ENCODE peak calls at places on chromosomes 11 and 22, in seven cellular contexts. One of them, this sample, is unnamed.

GRCh38 chr11:110429614-110430266 is at the start of gene FDX1:
- DNase-seq in choroid plexus epithelial cell: peak
- DNase-seq in left ventricle myocardium inferior: peak
- DNase-seq in HFF-Myc: no peak
- DNase-seq in ovary: peak
- DNase-seq in tibial artery: peak
- DNase-seq in AG10803: peak
- DNase-seq in this sample: no peak

GRCh38 chr11:2791139-2791520 is 91.3 kb upstream of the KCNQ1OT1 start:
- DNase-seq in HFF-Myc: no peak
- DNase-seq in tibial artery: peak
- DNase-seq in AG10803: no peak
- DNase-seq in choroid plexus epithelial cell: no peak
- DNase-seq in ovary: peak
- DNase-seq in left ventricle myocardium inferior: peak
- DNase-seq in this sample: no peak

GRCh38 chr11:78737891-78738290 is 163.2 kb upstream of the NARS2 start:
- DNase-seq in ovary: no peak
- DNase-seq in AG10803: peak
- DNase-seq in choroid plexus epithelial cell: peak
- DNase-seq in left ventricle myocardium inferior: no peak
- DNase-seq in tibial artery: no peak
- DNase-seq in HFF-Myc: no peak
- DNase-seq in this sample: peak

GRCh38 chr22:19419464-19420178 is 11.9 kb downstream of the HIRA start:
- DNase-seq in HFF-Myc: no peak
- DNase-seq in left ventricle myocardium inferior: no peak
- DNase-seq in ovary: no peak
- DNase-seq in AG10803: no peak
- DNase-seq in choroid plexus epithelial cell: peak
- DNase-seq in tibial artery: no peak
- DNase-seq in this sample: no peak

GRCh38 chr11:77147036-77147315 is 18.9 kb downstream of the MYO7A start:
- DNase-seq in AG10803: no peak
- DNase-seq in choroid plexus epithelial cell: no peak
- DNase-seq in left ventricle myocardium inferior: no peak
- DNase-seq in ovary: no peak
- DNase-seq in tibial artery: no peak
- DNase-seq in HFF-Myc: no peak
- DNase-seq in this sample: no peak

GRCh38 chr11:130160460-130161090 is 993 bp downstream of the ST14 start:
- DNase-seq in ovary: no peak
- DNase-seq in tibial artery: no peak
- DNase-seq in choroid plexus epithelial cell: no peak
- DNase-seq in AG10803: no peak
- DNase-seq in left ventricle myocardium inferior: no peak
- DNase-seq in HFF-Myc: no peak
- DNase-seq in this sample: no peak

GRCh38 chr22:40753114-40753513 is 66.0 kb downstream of the SLC25A17 start:
- DNase-seq in tibial artery: no peak
- DNase-seq in ovary: no peak
- DNase-seq in AG10803: no peak
- DNase-seq in left ventricle myocardium inferior: no peak
- DNase-seq in HFF-Myc: no peak
- DNase-seq in choroid plexus epithelial cell: no peak
- DNase-seq in this sample: no peak

GRCh38 chr11:118531597-118532084 is 649 bp downstream of the TMEM25 start:
- DNase-seq in left ventricle myocardium inferior: no peak
- DNase-seq in HFF-Myc: no peak
- DNase-seq in tibial artery: no peak
- DNase-seq in ovary: no peak
- DNase-seq in AG10803: no peak
- DNase-seq in choroid plexus epithelial cell: no peak
- DNase-seq in this sample: no peak

GRCh38 chr22:37204045-37204655 is 8.1 kb downstream of the SSTR3 start:
- DNase-seq in choroid plexus epithelial cell: no peak
- DNase-seq in tibial artery: peak
- DNase-seq in left ventricle myocardium inferior: no peak
- DNase-seq in HFF-Myc: no peak
- DNase-seq in ovary: no peak
- DNase-seq in AG10803: no peak
- DNase-seq in this sample: no peak

GRCh38 chr11:3155691-3156258 is 9.3 kb downstream of the OSBPL5 start:
- DNase-seq in HFF-Myc: peak
- DNase-seq in tibial artery: peak
- DNase-seq in choroid plexus epithelial cell: no peak
- DNase-seq in AG10803: peak
- DNase-seq in left ventricle myocardium inferior: peak
- DNase-seq in ovary: no peak
- DNase-seq in this sample: no peak

GRCh38 chr11:8262552-8263108 is 1.0 kb downstream of the LMO1 start:
- DNase-seq in tibial artery: peak
- DNase-seq in AG10803: peak
- DNase-seq in choroid plexus epithelial cell: peak
- DNase-seq in HFF-Myc: no peak
- DNase-seq in ovary: peak
- DNase-seq in left ventricle myocardium inferior: peak
- DNase-seq in this sample: no peak

GRCh38 chr11:26201411-26201810 is 130.5 kb upstream of the ANO3 start:
- DNase-seq in HFF-Myc: no peak
- DNase-seq in choroid plexus epithelial cell: peak
- DNase-seq in ovary: no peak
- DNase-seq in left ventricle myocardium inferior: no peak
- DNase-seq in tibial artery: no peak
- DNase-seq in AG10803: peak
- DNase-seq in this sample: no peak

GRCh38 chr11:112975493-112975892 is 14.3 kb downstream of the NCAM1 start:
- DNase-seq in choroid plexus epithelial cell: no peak
- DNase-seq in AG10803: no peak
- DNase-seq in left ventricle myocardium inferior: no peak
- DNase-seq in HFF-Myc: no peak
- DNase-seq in ovary: no peak
- DNase-seq in tibial artery: no peak
- DNase-seq in this sample: no peak

GRCh38 chr11:122202951-122203456 is 87.0 kb upstream of the BLID start:
- DNase-seq in left ventricle myocardium inferior: peak
- DNase-seq in AG10803: peak
- DNase-seq in ovary: peak
- DNase-seq in tibial artery: peak
- DNase-seq in HFF-Myc: no peak
- DNase-seq in choroid plexus epithelial cell: peak
- DNase-seq in this sample: no peak

GRCh38 chr22:42270512-42271190 is at the start of gene TCF20:
- DNase-seq in AG10803: peak
- DNase-seq in ovary: peak
- DNase-seq in left ventricle myocardium inferior: peak
- DNase-seq in choroid plexus epithelial cell: peak
- DNase-seq in tibial artery: peak
- DNase-seq in HFF-Myc: no peak
- DNase-seq in this sample: no peak

GRCh38 chr22:30309981-30310672 is 16.6 kb downstream of the TBC1D10A start:
- DNase-seq in ovary: no peak
- DNase-seq in left ventricle myocardium inferior: no peak
- DNase-seq in choroid plexus epithelial cell: peak
- DNase-seq in AG10803: peak
- DNase-seq in tibial artery: peak
- DNase-seq in HFF-Myc: no peak
- DNase-seq in this sample: no peak

GRCh38 chr11:36868380-36868779 is 270.3 kb upstream of the RAG2 start:
- DNase-seq in AG10803: no peak
- DNase-seq in tibial artery: no peak
- DNase-seq in HFF-Myc: no peak
- DNase-seq in ovary: no peak
- DNase-seq in left ventricle myocardium inferior: no peak
- DNase-seq in choroid plexus epithelial cell: no peak
- DNase-seq in this sample: no peak

GRCh38 chr11:40722179-40722795 is 737.2 kb downstream of the LRRC4C start:
- DNase-seq in AG10803: peak
- DNase-seq in ovary: no peak
- DNase-seq in HFF-Myc: no peak
- DNase-seq in choroid plexus epithelial cell: peak
- DNase-seq in left ventricle myocardium inferior: no peak
- DNase-seq in tibial artery: no peak
- DNase-seq in this sample: no peak

GRCh38 chr11:111765320-111765983 is 737 bp downstream of the PPP2R1B start:
- DNase-seq in tibial artery: peak
- DNase-seq in choroid plexus epithelial cell: no peak
- DNase-seq in left ventricle myocardium inferior: no peak
- DNase-seq in ovary: no peak
- DNase-seq in AG10803: no peak
- DNase-seq in HFF-Myc: no peak
- DNase-seq in this sample: no peak

GRCh38 chr11:118398797-118399564 is 2.4 kb upstream of the ATP5MG start:
- DNase-seq in left ventricle myocardium inferior: no peak
- DNase-seq in AG10803: no peak
- DNase-seq in ovary: no peak
- DNase-seq in tibial artery: no peak
- DNase-seq in choroid plexus epithelial cell: peak
- DNase-seq in HFF-Myc: no peak
- DNase-seq in this sample: no peak

DNA sequence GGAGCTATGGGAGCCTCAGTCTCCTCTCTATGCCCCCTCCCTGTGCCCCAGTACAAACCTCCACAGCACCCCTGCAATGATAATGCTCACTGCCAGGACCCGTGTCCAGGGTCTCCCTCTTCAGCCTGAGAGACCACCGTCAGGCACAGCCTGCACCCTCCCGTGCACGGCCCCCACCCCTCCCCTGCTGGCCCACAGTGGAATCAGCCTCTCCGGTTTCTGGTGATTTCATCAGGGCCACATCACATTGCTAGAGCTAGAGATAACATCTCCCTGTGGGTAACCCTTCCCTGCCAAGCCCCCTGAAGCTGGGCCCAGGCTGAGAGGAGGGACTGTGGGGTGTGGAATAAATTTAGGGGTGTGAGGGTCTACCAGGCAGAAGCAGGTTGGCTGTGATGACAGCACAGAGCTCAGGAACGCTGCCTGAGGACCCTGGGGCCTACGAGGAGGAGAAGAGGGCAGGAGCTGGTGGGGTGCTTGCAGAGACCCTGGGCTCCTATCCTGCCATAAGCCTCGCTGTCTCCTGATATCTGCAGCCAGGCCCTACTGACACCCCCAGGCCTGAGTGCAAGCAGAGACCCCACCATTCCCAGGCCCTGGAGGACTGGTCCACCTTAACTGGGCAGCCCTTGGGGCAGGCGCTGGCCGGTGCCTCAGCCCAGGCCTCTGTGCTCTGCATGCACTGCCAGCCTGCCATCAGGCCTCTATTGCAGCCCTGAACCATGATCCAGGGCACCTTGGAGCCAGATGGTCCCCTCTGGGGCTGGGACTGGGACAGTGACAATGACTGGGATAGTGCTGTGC is at the start of gene KLHDC7B:
- DNase-seq in left ventricle myocardium inferior: no peak
- DNase-seq in tibial artery: no peak
- DNase-seq in ovary: no peak
- DNase-seq in AG10803: peak
- DNase-seq in choroid plexus epithelial cell: peak
- DNase-seq in HFF-Myc: no peak
- DNase-seq in this sample: no peak
- TF ChIP-seq CTCF in left ventricle myocardium inferior: no peak
- TF ChIP-seq CTCF in tibial artery: no peak
- TF ChIP-seq CTCF in ovary: no peak
- TF ChIP-seq CTCF in AG10803: peak
- TF ChIP-seq CTCF in choroid plexus epithelial cell: peak
- TF ChIP-seq CTCF in HFF-Myc: no peak
- TF ChIP-seq CTCF in this sample: peak

GRCh38 chr11:62925308-62925707 is 4.1 kb upstream of the CHRM1 start:
- DNase-seq in AG10803: no peak
- DNase-seq in HFF-Myc: no peak
- DNase-seq in choroid plexus epithelial cell: no peak
- DNase-seq in left ventricle myocardium inferior: no peak
- DNase-seq in tibial artery: no peak
- DNase-seq in ovary: no peak
- DNase-seq in this sample: no peak
- H3K4me3 ChIP-seq in AG10803: no peak
- H3K4me3 ChIP-seq in HFF-Myc: no peak
- H3K4me3 ChIP-seq in choroid plexus epithelial cell: no peak
- H3K4me3 ChIP-seq in left ventricle myocardium inferior: peak
- H3K4me3 ChIP-seq in tibial artery: no peak
- H3K4me3 ChIP-seq in ovary: no peak
- H3K4me3 ChIP-seq in this sample: no peak

GRCh38 chr11:73185680-73186293 is 32.3 kb upstream of the P2RY2 start:
- DNase-seq in choroid plexus epithelial cell: peak
- DNase-seq in tibial artery: peak
- DNase-seq in ovary: no peak
- DNase-seq in HFF-Myc: no peak
- DNase-seq in AG10803: peak
- DNase-seq in left ventricle myocardium inferior: no peak
- DNase-seq in this sample: peak
- TF ChIP-seq CTCF in choroid plexus epithelial cell: no peak
- TF ChIP-seq CTCF in tibial artery: no peak
- TF ChIP-seq CTCF in ovary: no peak
- TF ChIP-seq CTCF in HFF-Myc: no peak
- TF ChIP-seq CTCF in AG10803: no peak
- TF ChIP-seq CTCF in left ventricle myocardium inferior: no peak
- TF ChIP-seq CTCF in this sample: no peak

DNA sequence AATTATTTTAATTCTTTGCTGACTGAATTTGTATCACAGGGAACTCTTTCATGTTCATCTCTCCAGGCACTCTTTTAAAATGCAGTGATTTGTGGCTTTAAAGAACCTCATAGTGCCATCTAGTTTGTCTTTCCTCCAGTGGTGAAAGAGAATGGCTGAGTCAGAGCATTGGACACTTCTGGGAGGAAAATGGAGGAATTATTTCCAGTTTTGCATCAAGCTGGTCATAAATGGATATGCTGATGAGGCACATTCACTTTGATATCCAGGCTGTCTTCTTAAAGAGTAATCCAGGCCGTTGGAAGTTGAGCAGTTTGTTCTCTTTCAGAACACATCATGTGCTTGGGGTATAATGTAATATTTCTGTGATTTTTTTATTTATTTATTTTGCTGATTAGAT is 273.7 kb downstream of the DDX10 start:
- DNase-seq in choroid plexus epithelial cell: no peak
- DNase-seq in AG10803: no peak
- DNase-seq in HFF-Myc: no peak
- DNase-seq in tibial artery: no peak
- DNase-seq in left ventricle myocardium inferior: no peak
- DNase-seq in ovary: no peak
- DNase-seq in this sample: no peak
- H3K4me3 ChIP-seq in choroid plexus epithelial cell: no peak
- H3K4me3 ChIP-seq in AG10803: no peak
- H3K4me3 ChIP-seq in HFF-Myc: no peak
- H3K4me3 ChIP-seq in tibial artery: no peak
- H3K4me3 ChIP-seq in left ventricle myocardium inferior: no peak
- H3K4me3 ChIP-seq in ovary: no peak
- H3K4me3 ChIP-seq in this sample: no peak

This sample was measured in AG04449.